ENCODE peak calls at places on chromosomes 1 and 21, in nine cellular contexts. X, S, T, K, M, N, J, A and G are unnamed samples. For H3K9me3, the result is how much of the 10 kb centered on the place peaks cover.

GRCh38 chr1:54982739-54983138 is 2.3 kb downstream of the TMEM61 start:
- DNase-seq in X (no peak), S (no peak), T (no peak), K (no peak), M (no peak), N (no peak), J (no peak), A (no peak), G (no peak)

GRCh38 chr1:86987446-86987845 is 73.0 kb downstream of the HS2ST1 start:
- DNase-seq in X (no peak), S (no peak), T (no peak), K (no peak), M (no peak), N (no peak), J (no peak), A (no peak), G (no peak)

GRCh38 chr1:168918860-168919741 is 187.4 kb upstream of the ATP1B1 start:
- DNase-seq in X (no peak), S (no peak), T (no peak), K (no peak), M (no peak), N (no peak), J (no peak), A (no peak), G (no peak)

GRCh38 chr1:23169727-23170335 is 1.2 kb upstream of the LUZP1 start:
- DNase-seq in X (no peak), S (no peak), T (no peak), K (peak), M (peak), N (peak), J (no peak), A (peak), G (no peak)

GRCh38 chr1:221794079-221794670 is 52.3 kb upstream of the DUSP10 start:
- DNase-seq in X (no peak), S (no peak), T (no peak), K (no peak), M (no peak), N (peak), J (no peak), A (no peak), G (no peak)

GRCh38 chr1:76666499-76666898 is 200.8 kb upstream of the ST6GALNAC5 start:
- DNase-seq in X (no peak), S (no peak), T (no peak), K (no peak), M (no peak), N (no peak), J (no peak), A (no peak), G (no peak)

GRCh38 chr1:183289104-183289503 is 103.0 kb downstream of the LAMC2 start:
- DNase-seq in X (no peak), S (no peak), T (no peak), K (no peak), M (no peak), N (no peak), J (no peak), A (no peak), G (no peak)

GRCh38 chr1:24900985-24901781 is 28.9 kb downstream of the RUNX3 start:
- DNase-seq in X (peak), S (peak), T (no peak), K (no peak), M (no peak), N (no peak), J (no peak), A (no peak), G (no peak)

GRCh38 chr1:30327370-30328099 is 395.9 kb downstream of the MATN1 start:
- DNase-seq in X (no peak), S (no peak), T (no peak), K (no peak), M (no peak), N (no peak), J (no peak), A (no peak), G (no peak)

GRCh38 chr21:16419188-16419874 is 689.5 kb downstream of the USP25 start:
- DNase-seq in X (peak), S (no peak), T (no peak), K (no peak), M (peak), N (peak), J (no peak), A (peak), G (no peak)

GRCh38 chr21:29155118-29155932 is 24.9 kb downstream of the MAP3K7CL start:
- DNase-seq in X (peak), S (no peak), T (no peak), K (no peak), M (no peak), N (peak), J (no peak), A (peak), G (no peak)

GRCh38 chr1:69073176-69073575 is 494.5 kb upstream of the LRRC7 start:
- DNase-seq in X (no peak), S (no peak), T (no peak), K (no peak), M (no peak), N (no peak), J (no peak), A (no peak), G (no peak)

GRCh38 chr1:69076631-69077030 is 491.1 kb upstream of the LRRC7 start:
- DNase-seq in X (no peak), S (no peak), T (no peak), K (no peak), M (no peak), N (no peak), J (no peak), A (no peak), G (no peak)

GRCh38 chr1:69077198-69077597 is 490.5 kb upstream of the LRRC7 start:
- DNase-seq in X (no peak), S (no peak), T (no peak), K (no peak), M (no peak), N (no peak), J (no peak), A (no peak), G (no peak)

GRCh38 chr1:69081671-69082070 is 486.1 kb upstream of the LRRC7 start:
- DNase-seq in X (no peak), S (no peak), T (no peak), K (no peak), M (no peak), N (no peak), J (no peak), A (peak), G (no peak)

GRCh38 chr1:69077633-69078032 is 490.1 kb upstream of the LRRC7 start:
- DNase-seq in X (no peak), S (no peak), T (no peak), K (no peak), M (no peak), N (no peak), J (no peak), A (no peak), G (no peak)
- H3K9me3 ChIP-seq in X (under half), S (under half), T (under half), K (under half), M (under half), N (under half), J (under half), A (under half), G (under half)

DNA sequence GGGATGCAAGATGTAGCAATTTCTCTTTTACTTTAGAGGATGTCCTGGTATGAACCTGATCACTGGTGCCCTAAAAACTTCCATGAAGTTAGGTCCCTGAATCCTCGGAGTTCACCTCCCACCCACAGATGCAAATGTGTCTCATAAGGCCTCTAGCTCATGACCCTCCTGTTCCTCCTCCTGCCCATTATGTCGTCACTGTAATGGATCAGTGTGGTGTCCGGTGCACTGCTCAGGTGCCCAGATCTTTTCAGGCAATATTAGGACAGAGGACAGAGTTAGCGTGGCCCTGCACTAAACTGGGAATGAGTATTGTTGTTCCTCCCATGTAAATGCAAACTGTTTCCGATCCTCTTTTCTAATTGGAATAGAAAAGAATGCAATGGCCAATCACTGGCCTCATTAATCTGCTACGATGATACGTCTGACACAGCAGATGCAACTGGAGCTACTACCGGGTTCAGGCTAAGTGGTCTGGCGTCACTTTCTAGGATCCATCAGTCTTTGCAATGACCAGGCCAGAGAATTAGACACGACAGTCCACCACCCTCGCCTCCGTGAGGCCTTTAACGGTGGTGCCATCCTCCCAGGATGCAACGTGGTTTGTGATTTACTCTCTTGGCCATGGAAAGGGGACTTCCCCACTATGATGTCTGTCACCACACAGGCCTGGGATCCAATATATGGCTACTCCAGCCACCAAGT is 3.4 kb upstream of the COL6A2 start:
- DNase-seq in X (no peak), S (no peak), T (no peak), K (no peak), M (no peak), N (no peak), J (no peak), A (no peak), G (no peak)
- H3K9me3 ChIP-seq in X (under half), S (under half), T (under half), K (under half), M (under half), N (under half), J (under half), A (under half), G (under half)

DNA sequence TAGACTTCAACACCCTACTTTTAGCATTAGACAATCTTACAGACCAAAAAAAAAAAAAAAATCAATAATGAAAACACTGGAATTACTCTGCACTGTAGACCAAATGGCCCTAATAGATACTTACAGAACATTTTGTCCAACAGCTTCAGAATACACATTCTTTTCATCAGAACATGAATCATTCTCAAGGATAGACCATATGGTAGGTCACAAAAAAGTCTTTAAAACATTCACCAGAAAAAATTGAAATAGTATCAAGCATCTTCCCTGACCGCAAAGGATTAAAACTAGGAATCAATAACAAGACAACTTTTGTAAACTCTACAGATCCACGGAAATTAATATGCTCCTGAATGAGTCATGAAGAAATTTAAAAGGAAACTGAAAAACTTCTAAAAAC is 22.5 kb downstream of the ZNF670 start:
- DNase-seq in X (no peak), S (no peak), T (no peak), K (no peak), M (no peak), N (no peak), J (no peak), A (no peak), G (no peak)
- H3K9me3 ChIP-seq in X (under half), S (under half), T (under half), K (half or more), M (under half), N (under half), J (under half), A (under half), G (under half)

GRCh38 chr1:243227596-243227995 is 27.5 kb downstream of the CEP170 start:
- DNase-seq in X (no peak), S (no peak), T (no peak), K (no peak), M (no peak), N (no peak), J (no peak), A (no peak), G (no peak)

GRCh38 chr1:243234978-243235657 is 20.0 kb downstream of the CEP170 start:
- DNase-seq in X (no peak), S (no peak), T (no peak), K (no peak), M (no peak), N (peak), J (no peak), A (peak), G (no peak)

GRCh38 chr1:243233908-243234307 is 21.2 kb downstream of the CEP170 start:
- DNase-seq in X (no peak), S (no peak), T (no peak), K (no peak), M (no peak), N (peak), J (no peak), A (peak), G (no peak)

GRCh38 chr1:243230914-243231313 is 24.2 kb downstream of the CEP170 start:
- DNase-seq in X (no peak), S (no peak), T (no peak), K (peak), M (no peak), N (peak), J (no peak), A (peak), G (no peak)

GRCh38 chr1:243229526-243229925 is 25.6 kb downstream of the CEP170 start:
- DNase-seq in X (no peak), S (no peak), T (no peak), K (no peak), M (no peak), N (no peak), J (no peak), A (no peak), G (no peak)
- H3K9me3 ChIP-seq in X (under half), S (under half), T (under half), K (under half), M (under half), N (under half), J (under half), A (under half), G (under half)

DNA sequence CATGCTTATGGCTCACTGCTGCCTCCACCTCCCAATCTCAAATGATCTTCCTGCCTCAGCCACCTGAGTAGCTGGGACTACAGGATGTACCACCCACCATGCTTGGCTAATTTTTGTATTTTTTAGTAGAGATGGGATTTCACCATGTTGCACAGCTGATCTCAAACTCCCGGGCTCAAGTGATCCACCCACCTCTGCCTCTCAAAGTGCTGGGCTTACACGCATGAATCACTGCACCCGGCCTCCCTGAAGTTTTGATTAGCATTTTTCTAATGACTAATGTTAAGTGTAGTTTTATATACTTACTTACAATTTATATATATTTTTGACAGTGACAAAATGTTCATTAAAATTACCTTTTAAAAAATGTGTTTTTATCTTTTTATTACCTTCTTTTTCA is 41.1 kb downstream of the ZNF678 start:
- DNase-seq in X (no peak), S (no peak), T (no peak), K (no peak), M (no peak), N (no peak), J (no peak), A (peak), G (no peak)
- H3K9me3 ChIP-seq in X (under half), S (under half), T (under half), K (under half), M (under half), N (under half), J (under half), A (under half), G (under half)

DNA sequence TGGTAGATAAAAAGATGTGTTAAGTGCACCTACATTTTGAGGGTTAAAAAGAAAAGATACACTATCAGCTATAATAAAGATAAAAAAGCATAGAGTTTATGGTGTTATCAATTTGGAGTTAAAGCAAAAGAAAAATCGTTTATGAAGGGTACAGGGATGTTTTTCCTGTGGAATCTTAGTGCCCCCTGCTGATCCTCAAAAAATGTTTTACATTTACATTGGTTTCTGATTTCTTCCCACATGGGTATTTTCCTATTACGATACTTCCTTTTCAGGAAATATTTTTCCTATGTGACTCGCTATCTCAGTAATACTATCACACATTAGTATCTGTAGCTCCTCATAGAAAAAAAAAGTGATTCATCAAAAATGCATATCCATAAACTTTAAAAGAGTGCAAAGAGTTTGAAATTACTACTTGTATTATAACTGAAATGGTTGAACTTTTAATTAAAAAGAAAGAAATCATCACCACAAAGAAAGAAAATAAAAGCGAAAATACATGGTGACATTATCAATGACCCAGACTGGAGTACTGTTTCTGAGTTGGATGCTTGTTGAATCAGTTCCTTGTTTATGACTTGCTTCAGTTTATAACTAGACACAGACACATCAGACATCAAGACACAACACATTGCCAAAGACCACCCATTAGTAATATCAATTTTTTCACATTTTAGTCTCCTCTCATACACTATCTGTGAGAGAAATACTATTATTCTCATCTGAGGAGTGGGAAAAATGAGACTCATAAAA is 293.2 kb downstream of the MRPL39 start:
- DNase-seq in X (no peak), S (no peak), T (no peak), K (no peak), M (no peak), N (peak), J (no peak), A (peak), G (no peak)
- H3K9me3 ChIP-seq in X (under half), S (under half), T (under half), K (under half), M (under half), N (under half), J (under half), A (under half), G (under half)

GRCh38 chr21:41830764-41831452 is 48.2 kb downstream of the PRDM15 start:
- DNase-seq in X (no peak), S (peak), T (no peak), K (no peak), M (no peak), N (no peak), J (no peak), A (no peak), G (no peak)
- H3K9me3 ChIP-seq in X (under half), S (under half), T (under half), K (under half), M (under half), N (under half), J (under half), A (under half), G (under half)